ENCODE peak calls at places on chromosomes 5 and 9, in six cellular contexts. L is fibroblast of pulmonary artery; V is natural killer cell treated with Interleukin-12 subunit alpha and Interleukin-12 subunit beta and Interleukin-15 and Interleukin-18, amount 100 ng/mL, for 72 hours; G is Calu3; K is ACHN; Q is M059J. U is an unnamed sample.

GRCh38 chr5:125408582-125409069 is 662.2 kb upstream of the ZNF608 start:
- DNase-seq in K (peak; percentile 88), Q (peak; percentile 97), G (peak; percentile 69), L (peak; percentile 77), V (no peak), U (no peak)

GRCh38 chr5:143924311-143924710 is 112.3 kb downstream of the HMHB1 start:
- DNase-seq in G (no peak), L (no peak), K (no peak), Q (peak; percentile 38), V (no peak), U (no peak)

GRCh38 chr5:113612060-113612496 is 98.6 kb downstream of the YTHDC2 start:
- DNase-seq in V (no peak), G (no peak), Q (peak; percentile 34), K (peak; percentile 31), L (peak; percentile 66), U (no peak)

GRCh38 chr5:32708949-32709348 is 2.2 kb upstream of the NPR3 start:
- DNase-seq in G (no peak), K (no peak), V (no peak), Q (no peak), L (no peak), U (no peak)

GRCh38 chr5:68287976-68288755 is 72.6 kb downstream of the PIK3R1 start:
- DNase-seq in V (peak; percentile 80), G (peak; percentile 75), L (peak; percentile 53), K (peak; percentile 59), Q (peak; percentile 55), U (peak; percentile 91)

GRCh38 chr9:113530022-113530635 is 66.6 kb downstream of the RGS3 start:
- DNase-seq in Q (peak; percentile 23), K (no peak), L (no peak), V (no peak), G (no peak), U (no peak)

GRCh38 chr9:124018731-124019697 is 7.4 kb downstream of the LHX2 start:
- DNase-seq in V (no peak), Q (no peak), G (no peak), K (no peak), L (no peak), U (no peak)

GRCh38 chr9:103601287-103601686 is 492.8 kb upstream of the SMC2 start:
- DNase-seq in L (no peak), Q (no peak), V (no peak), K (no peak), G (no peak), U (no peak)

GRCh38 chr9:121772600-121773285 is 121.3 kb downstream of the DAB2IP start:
- DNase-seq in K (no peak), V (no peak), L (no peak), G (no peak), Q (no peak), U (peak; percentile 82)

GRCh38 chr9:31347082-31347617 is 1037.3 kb upstream of the ACO1 start:
- DNase-seq in L (peak; percentile 75), Q (peak; percentile 51), V (no peak), G (peak; percentile 2), K (peak; percentile 40), U (no peak)

GRCh38 chr9:137366891-137367381 is 56.0 kb downstream of the EXD3 start:
- DNase-seq in Q (no peak), V (no peak), L (no peak), K (no peak), G (no peak), U (no peak)

GRCh38 chr5:127969651-127970050 is 113.9 kb upstream of the SLC12A2 start:
- DNase-seq in Q (no peak), K (no peak), G (no peak), V (no peak), L (no peak), U (no peak)

GRCh38 chr9:811101-811531 is 30.4 kb upstream of the DMRT1 start:
- DNase-seq in G (no peak), V (no peak), K (peak; percentile 15), L (no peak), Q (peak; percentile 85), U (no peak)

GRCh38 chr5:109697339-109697738 is 7.6 kb downstream of the MAN2A1 start:
- DNase-seq in V (no peak), K (no peak), L (no peak), Q (no peak), G (no peak), U (no peak)

GRCh38 chr5:180119886-180120220 is 48.3 kb upstream of the RNF130 start:
- DNase-seq in Q (no peak), K (no peak), G (no peak), L (no peak), V (no peak), U (no peak)

GRCh38 chr9:128408963-128409431 is 11.7 kb upstream of the CERCAM start:
- DNase-seq in Q (no peak), G (no peak), L (no peak), V (no peak), K (no peak), U (peak; percentile 95)

GRCh38 chr9:134517069-134517680 is 124.4 kb upstream of the COL5A1 start:
- DNase-seq in G (no peak), K (no peak), V (no peak), L (no peak), Q (no peak), U (no peak)

GRCh38 chr5:157269165-157269671 is 3.3 kb downstream of the CYFIP2 start:
- DNase-seq in V (no peak), L (no peak), G (no peak), K (no peak), Q (no peak), U (no peak)

GRCh38 chr9:110545705-110546104 is 33.8 kb downstream of the SVEP1 start:
- DNase-seq in V (no peak), K (no peak), L (no peak), Q (peak; percentile 44), G (no peak), U (no peak)

GRCh38 chr9:75181748-75182147 is 93.4 kb downstream of the OSTF1 start:
- DNase-seq in V (no peak), L (peak; percentile 46), Q (peak; percentile 83), K (no peak), G (peak; percentile 7), U (no peak)

GRCh38 chr9:107484117-107484723 is 5.3 kb downstream of the KLF4 start:
- DNase-seq in V (no peak), Q (peak; percentile 81), K (peak; percentile 69), G (peak; percentile 34), L (peak; percentile 93), U (peak; percentile 53)

GRCh38 chr9:135671591-135672041 is 8.5 kb downstream of the LCN9 start:
- DNase-seq in G (no peak), K (no peak), L (no peak), Q (no peak), V (no peak), U (no peak)

U was measured in head of caudate nucleus.